ENCODE peak calls at places on chromosomes 3 and 15, in ten cellular contexts. H, Y, D, K, Q, A, X, J, N and M are unnamed samples.

GRCh38 chr3:42657675-42658074 is 4.2 kb downstream of the ZBTB47 start:
- DNase-seq in N (no peak), A (no peak), Y (no peak), X (no peak), Q (no peak), J (no peak), H (no peak), D (no peak), K (no peak), M (no peak)

GRCh38 chr3:183185696-183186095 is 23.2 kb upstream of the LAMP3 start:
- DNase-seq in Q (peak; percentile 42), X (no peak), Y (no peak), H (peak; percentile 51), D (no peak), N (peak; percentile 79), A (no peak), K (no peak), J (no peak), M (no peak)

GRCh38 chr3:143849854-143850549 is 1.7 kb upstream of the SLC9A9 start:
- DNase-seq in K (no peak), H (peak; percentile 67), D (no peak), N (peak; percentile 84), X (no peak), A (no peak), J (peak; percentile 73), Q (no peak), Y (no peak), M (no peak)

GRCh38 chr3:108818404-108818803 is 4.2 kb upstream of the TRAT1 start:
- DNase-seq in Q (peak; percentile 14), H (peak; percentile 29), K (no peak), N (no peak), Y (no peak), A (peak; percentile 6), D (peak; percentile 16), X (no peak), J (no peak), M (peak; percentile 28)

GRCh38 chr15:89767411-89767915 is 8.7 kb upstream of the MESP2 start:
- DNase-seq in H (no peak), Q (peak; percentile 93), N (no peak), J (no peak), D (no peak), K (no peak), Y (peak; percentile 32), A (no peak), X (no peak), M (no peak)

GRCh38 chr3:37731895-37732294 is 129.8 kb upstream of the CTDSPL start:
- DNase-seq in A (no peak), X (no peak), J (no peak), Q (no peak), N (no peak), K (no peak), H (no peak), D (no peak), Y (no peak), M (no peak)

GRCh38 chr15:92395176-92395521 is 1.5 kb downstream of the ST8SIA2 start:
- DNase-seq in A (no peak), K (no peak), D (no peak), J (no peak), Q (no peak), Y (no peak), X (no peak), N (no peak), H (no peak), M (no peak)

GRCh38 chr3:72001758-72002157 is 216.8 kb upstream of the PROK2 start:
- DNase-seq in D (no peak), A (no peak), X (no peak), K (no peak), J (no peak), H (no peak), Q (no peak), N (no peak), Y (no peak), M (no peak)